ENCODE peak calls at places on chromosomes 12 and 14, in seven cellular contexts. T is right lobe of liver, X is A673, R is PC-3, D is Caco-2, O is body of pancreas, S is tibial nerve. F is an unnamed sample. For H3K4me1, the result is how much of the 10 kb centered on the place peaks cover.

GRCh38 chr12:5808956-5809355 is 136.1 kb downstream of the ANO2 start:
- DNase-seq in X (no peak), T (no peak), R (peak), S (no peak), O (no peak), D (no peak), F (peak)

GRCh38 chr14:61588419-61588901 is 106.9 kb upstream of the HIF1A start:
- DNase-seq in D (no peak), R (no peak), X (no peak), S (no peak), T (no peak), O (peak), F (no peak)

GRCh38 chr14:59926534-59926933 is 6.6 kb downstream of the LRRC9 start:
- DNase-seq in T (no peak), O (no peak), R (peak), D (no peak), X (no peak), S (no peak), F (no peak)

GRCh38 chr14:32939254-32940065 is 781 bp downstream of the NPAS3 start:
- DNase-seq in O (peak), D (no peak), R (peak), S (peak), T (no peak), X (peak), F (no peak)

GRCh38 chr14:73717247-73717646 is 3.1 kb upstream of the PNMA1 start:
- DNase-seq in S (no peak), T (no peak), X (no peak), R (no peak), O (no peak), D (no peak), F (no peak)

GRCh38 chr12:105466901-105467598 is 136.6 kb downstream of the C12orf75 start:
- DNase-seq in D (no peak), S (no peak), R (no peak), X (no peak), O (no peak), T (no peak), F (no peak)

GRCh38 chr12:101691697-101692096 is 5.7 kb upstream of the CHPT1 start:
- DNase-seq in R (no peak), X (no peak), S (no peak), D (no peak), O (no peak), T (no peak), F (no peak)

GRCh38 chr12:53094394-53094787 is 3.1 kb upstream of the IGFBP6 start:
- DNase-seq in T (no peak), R (no peak), S (no peak), D (no peak), X (no peak), O (no peak), F (no peak)

DNA sequence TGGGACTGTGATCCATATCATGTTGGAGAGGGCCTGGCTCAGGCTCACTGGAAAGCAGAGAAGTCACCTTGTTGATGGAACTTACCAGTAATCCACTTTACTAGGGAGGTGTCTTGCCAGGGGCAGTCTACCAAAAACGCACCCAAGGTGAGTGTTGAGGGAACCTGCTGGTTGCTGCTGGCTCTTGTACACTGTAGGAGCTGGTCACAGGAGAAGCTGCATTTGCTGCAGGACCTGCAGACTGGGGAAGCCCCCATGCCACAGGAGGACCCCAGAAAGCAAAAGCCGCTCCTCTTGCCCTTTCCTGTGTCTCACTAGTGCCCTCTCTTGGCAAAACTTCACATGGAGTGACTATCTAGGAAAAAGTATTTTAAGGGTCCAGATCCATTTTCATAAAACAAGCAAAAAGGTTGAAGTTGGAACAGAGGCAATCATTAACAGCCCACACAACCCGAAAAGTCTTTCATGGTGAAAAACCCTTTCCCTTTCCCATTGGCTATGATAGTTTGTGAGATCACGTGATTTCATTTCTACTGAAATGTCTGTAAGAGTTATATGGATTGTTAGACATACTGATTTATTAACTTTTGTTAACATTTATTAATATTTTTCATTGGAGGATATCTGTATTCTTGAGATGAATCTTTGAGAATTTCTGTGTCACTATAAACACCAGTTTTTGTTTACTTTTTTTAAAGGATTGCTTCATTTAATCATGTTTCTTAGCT is 59.2 kb downstream of the RASSF8 start:
- DNase-seq in D (peak), T (peak), S (peak), O (peak), R (peak), X (peak), F (peak)
- TF ChIP-seq CTCF in D (peak), T (peak), S (peak), O (peak), R (peak), X (peak), F (peak)

GRCh38 chr14:37201724-37202123 is 4.0 kb downstream of the MIPOL1 start:
- DNase-seq in X (no peak), T (no peak), O (no peak), R (no peak), S (no peak), D (no peak), F (no peak)
- H3K4me1 ChIP-seq in X (under half), T (under half), O (under half), R (half or more), S (under half), D (under half), F (under half)

DNA sequence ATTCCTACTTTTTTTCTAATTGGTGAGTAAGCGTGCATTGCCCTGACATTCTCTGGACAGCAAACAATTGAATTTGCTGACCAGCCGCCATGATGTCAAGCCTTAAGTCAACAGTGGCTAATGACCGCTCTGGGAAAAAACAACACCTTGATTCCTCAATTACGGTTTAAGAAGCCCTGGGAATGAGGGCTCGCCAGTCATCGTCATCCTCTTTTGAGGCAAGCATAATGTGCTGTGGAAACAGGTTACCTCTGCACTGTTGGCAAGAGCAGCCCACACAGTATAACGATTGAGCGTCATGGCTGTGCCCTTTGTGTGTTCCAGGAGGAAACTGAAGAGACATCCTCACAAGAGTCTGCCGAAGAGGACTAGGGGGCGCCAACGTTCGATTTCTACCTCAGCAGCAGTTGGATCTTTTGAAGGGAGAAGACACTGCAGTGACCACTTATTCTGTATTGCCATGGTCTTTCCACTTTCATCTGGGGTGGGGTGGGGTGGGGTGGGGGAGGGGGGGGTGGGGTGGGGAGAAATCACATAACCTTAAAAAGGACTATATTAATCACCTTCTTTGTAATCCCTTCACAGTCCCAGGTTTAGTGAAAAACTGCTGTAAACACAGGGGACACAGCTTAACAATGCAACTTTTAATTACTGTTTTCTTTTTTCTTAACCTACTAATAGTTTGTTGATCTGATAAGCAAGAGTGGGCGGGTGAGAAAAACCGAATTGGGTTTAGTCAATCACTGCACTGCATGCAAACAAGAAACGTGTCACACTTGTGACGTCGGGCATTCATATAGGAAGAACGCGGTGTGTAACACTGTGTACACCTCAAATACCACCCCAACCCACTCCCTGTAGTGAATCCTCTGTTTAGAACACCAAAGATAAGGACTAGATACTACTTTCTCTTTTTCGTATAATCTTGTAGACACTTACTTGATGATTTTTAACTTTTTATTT is 138.9 kb downstream of the HMGA2 start:
- DNase-seq in R (no peak), X (peak), O (peak), D (peak), T (no peak), S (no peak), F (no peak)
- TF ChIP-seq CTCF in R (peak), X (peak), O (no peak), D (no peak), T (peak), S (no peak), F (peak)

GRCh38 chr12:57218030-57218853 is 1.6 kb downstream of the NXPH4 start:
- DNase-seq in D (no peak), O (no peak), R (peak), X (no peak), S (no peak), T (no peak), F (peak)

GRCh38 chr12:57216014-57216891 is at the start of gene NXPH4:
- DNase-seq in S (no peak), X (no peak), O (peak), D (peak), R (peak), T (no peak), F (no peak)

GRCh38 chr12:57215668-57216013 is 953 bp upstream of the NXPH4 start:
- DNase-seq in T (no peak), S (no peak), D (no peak), R (peak), X (no peak), O (no peak), F (no peak)

GRCh38 chr12:57215065-57215464 is 1.5 kb upstream of the NXPH4 start:
- DNase-seq in X (no peak), T (no peak), O (no peak), S (no peak), D (no peak), R (no peak), F (no peak)

GRCh38 chr12:57216931-57217871 is 607 bp downstream of the NXPH4 start:
- DNase-seq in X (no peak), S (no peak), O (peak), D (no peak), T (no peak), R (peak), F (no peak)
- H3K4me1 ChIP-seq in X (half or more), S (under half), O (under half), D (under half), T (under half), R (under half), F (under half)

DNA sequence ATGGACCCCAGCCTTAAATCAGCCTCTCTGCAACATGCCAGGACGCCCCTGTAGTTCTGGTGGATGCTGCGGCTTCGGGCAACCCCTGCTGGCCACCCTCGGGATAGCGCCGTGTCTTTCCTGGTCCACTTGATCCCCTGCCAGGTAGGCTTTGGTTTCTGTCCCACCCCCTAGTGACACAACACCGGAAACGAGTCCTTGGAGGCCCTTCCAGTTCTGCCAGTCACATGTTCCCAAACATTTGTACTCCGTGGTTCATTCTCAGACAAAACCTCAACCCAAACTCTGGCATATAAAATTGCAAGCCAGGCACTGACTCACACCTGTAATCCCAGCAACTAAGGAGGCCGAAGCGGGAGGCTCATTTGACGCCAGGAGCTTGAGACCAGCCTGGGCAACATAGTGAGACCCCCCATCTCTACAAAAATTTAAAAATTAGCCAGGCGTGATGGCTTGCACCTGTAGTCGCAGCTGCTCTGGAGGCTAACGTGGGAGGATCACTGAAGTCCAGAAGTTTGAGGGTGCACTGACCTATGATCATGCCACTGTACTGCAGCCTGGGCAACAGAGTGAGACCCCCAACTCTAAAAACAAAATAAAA is 37.0 kb downstream of the RASAL1 start:
- DNase-seq in O (peak), S (peak), R (peak), X (peak), D (peak), T (peak), F (peak)
- TF ChIP-seq CTCF in O (peak), S (peak), R (peak), X (peak), D (peak), T (peak), F (peak)

GRCh38 chr12:75765170-75766059 is 254.0 kb upstream of the KRR1 start:
- DNase-seq in S (no peak), D (no peak), O (no peak), X (no peak), T (no peak), R (peak), F (no peak)
- H3K4me1 ChIP-seq in S (under half), D (under half), O (under half), X (under half), T (under half), R (under half), F (under half)

GRCh38 chr12:19507823-19508222 is 68.5 kb downstream of the AEBP2 start:
- DNase-seq in S (peak), X (peak), T (no peak), R (no peak), D (no peak), O (no peak), F (no peak)
- TF ChIP-seq CTCF in S (peak), X (peak), T (peak), R (peak), D (no peak), O (no peak), F (peak)

DNA sequence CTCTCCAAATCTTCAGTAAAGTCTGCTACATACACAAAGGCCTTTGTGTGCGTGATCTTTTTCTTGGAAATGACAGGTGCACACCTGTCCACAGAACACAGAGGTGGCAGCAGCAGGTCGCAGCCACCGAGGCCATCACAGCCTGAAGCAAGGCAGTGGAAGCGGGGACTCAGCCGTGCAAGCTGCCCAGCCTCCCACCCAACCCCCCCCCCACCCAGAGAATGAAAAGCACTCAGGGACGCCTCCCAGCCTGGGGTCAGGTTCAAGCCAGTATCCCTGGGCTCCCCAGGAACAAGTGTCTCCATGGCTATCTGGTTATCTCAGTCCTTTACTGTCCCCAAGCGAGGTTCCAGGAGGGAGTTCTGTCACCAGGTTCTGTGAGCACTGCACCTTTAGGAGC is 31.2 kb upstream of the TSPAN9 start:
- DNase-seq in X (no peak), D (no peak), R (no peak), T (no peak), S (no peak), O (no peak), F (no peak)
- H3K4me1 ChIP-seq in X (under half), D (under half), R (under half), T (under half), S (under half), O (under half), F (under half)

GRCh38 chr12:70332236-70332635 is 33.9 kb upstream of the KCNMB4 start:
- DNase-seq in S (no peak), X (no peak), R (no peak), O (no peak), T (no peak), D (no peak), F (peak)

DNA sequence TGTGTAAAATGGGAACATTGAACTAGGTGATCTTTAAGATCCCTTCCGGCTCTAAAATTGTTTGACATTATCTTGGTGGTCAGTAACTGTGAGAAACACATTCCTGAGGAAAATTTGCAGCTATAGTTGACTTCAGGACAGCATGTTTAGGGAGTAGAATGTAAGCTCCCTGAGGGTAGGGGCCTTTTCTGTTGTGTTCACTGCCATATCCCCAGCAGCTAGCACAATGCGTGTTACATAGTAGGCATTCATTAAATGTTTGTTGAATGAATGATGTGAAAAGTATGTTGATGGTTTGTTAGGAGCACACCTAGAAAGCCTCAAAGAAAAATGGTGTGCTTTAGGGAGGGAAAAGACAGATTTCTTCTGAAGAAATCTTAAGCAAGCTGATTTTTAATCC is 38.5 kb upstream of the KCNMB4 start:
- DNase-seq in S (no peak), R (no peak), X (no peak), T (no peak), D (no peak), O (no peak), F (no peak)
- TF ChIP-seq CTCF in S (no peak), R (no peak), X (no peak), T (no peak), D (no peak), O (no peak), F (no peak)

DNA sequence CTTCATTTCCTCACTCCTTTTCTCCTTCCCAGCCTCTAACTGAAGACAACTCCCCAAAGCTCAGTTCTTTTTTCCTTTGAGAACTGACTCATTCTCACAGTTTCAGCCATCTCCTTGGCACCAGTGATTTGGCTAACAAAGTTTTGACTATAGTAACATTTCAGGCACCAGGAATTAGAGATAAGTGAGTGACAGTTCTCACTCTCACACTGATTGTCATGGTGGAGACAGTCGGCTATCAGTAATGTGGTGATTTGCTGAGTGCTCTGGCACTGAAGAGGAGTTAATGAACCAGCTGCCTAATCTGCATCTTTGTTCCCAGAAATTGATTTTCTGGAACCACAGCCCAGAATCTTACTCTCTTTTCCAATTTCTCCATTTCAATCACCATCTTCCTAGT is 29.5 kb downstream of the HELB start:
- DNase-seq in R (no peak), X (no peak), T (no peak), D (no peak), O (no peak), S (no peak), F (no peak)
- H3K4me1 ChIP-seq in R (under half), X (under half), T (under half), D (under half), O (under half), S (under half), F (under half)